ENCODE peak calls at places on chromosomes 13 and 19, in five cellular contexts. A is PC-9; R is cardiac fibroblast; N is CD8-positive, alpha-beta T cell; P is COR-L47. M is an unnamed sample.

GRCh38 chr13:82717249-82717648 is 1165.0 kb downstream of the SLITRK1 start:
- DNase-seq in R (peak), A (no peak), P (no peak), N (no peak), M (no peak)

GRCh38 chr19:13920940-13921744 is 15.1 kb downstream of the CC2D1A start:
- DNase-seq in P (no peak), N (no peak), R (peak), A (no peak), M (no peak)

GRCh38 chr19:43437712-43438111 is 23.0 kb downstream of the TEX101 start:
- DNase-seq in R (no peak), N (no peak), P (no peak), A (no peak), M (no peak)

GRCh38 chr13:51524846-51525566 is 59.3 kb upstream of the WDFY2 start:
- DNase-seq in N (no peak), A (no peak), R (peak), P (no peak), M (no peak)

GRCh38 chr13:67259208-67259607 is 29.1 kb upstream of the PCDH9 start:
- DNase-seq in A (no peak), P (no peak), N (no peak), R (no peak), M (no peak)

GRCh38 chr13:113963376-113963775 is 10.5 kb downstream of the C13orf46 start:
- DNase-seq in R (no peak), A (no peak), N (no peak), P (no peak), M (no peak)

GRCh38 chr13:114038211-114038613 is 64.3 kb upstream of the C13orf46 start:
- DNase-seq in R (peak), P (no peak), N (no peak), A (no peak), M (no peak)

GRCh38 chr13:35838356-35838755 is 292.8 kb downstream of the DCLK1 start:
- DNase-seq in P (no peak), N (no peak), A (no peak), R (peak), M (no peak)

GRCh38 chr19:10007366-10007765 is 2.9 kb downstream of the COL5A3 start:
- DNase-seq in P (no peak), A (no peak), R (no peak), N (no peak), M (no peak)

GRCh38 chr13:69947577-69947976 is 160.0 kb upstream of the ATXN8OS start:
- DNase-seq in R (no peak), N (no peak), A (no peak), P (no peak), M (no peak)

GRCh38 chr19:40604647-40605200 is 3.6 kb downstream of the LTBP4 start:
- DNase-seq in R (no peak), P (no peak), N (no peak), A (no peak), M (no peak)

GRCh38 chr19:3532154-3533019 is 6.6 kb upstream of the TEKTIP1 start:
- DNase-seq in R (no peak), A (no peak), P (no peak), N (no peak), M (no peak)

GRCh38 chr19:38709671-38710415 is 34.4 kb downstream of the CAPN12 start:
- DNase-seq in R (no peak), A (no peak), N (no peak), P (no peak), M (no peak)

GRCh38 chr13:48775285-48775684 is 121.6 kb downstream of the CYSLTR2 start:
- DNase-seq in A (no peak), N (no peak), P (no peak), R (no peak), M (no peak)

GRCh38 chr13:42328672-42329071 is 56.7 kb downstream of the AKAP11 start:
- DNase-seq in A (no peak), R (peak), P (no peak), N (no peak), M (no peak)

GRCh38 chr19:46976845-46977320 is 42.8 kb upstream of the NPAS1 start:
- DNase-seq in A (peak), P (no peak), R (peak), N (no peak), M (no peak)

GRCh38 chr19:2042485-2043268 is 8.4 kb downstream of the MKNK2 start:
- DNase-seq in N (no peak), A (no peak), R (no peak), P (no peak), M (no peak)

GRCh38 chr19:6730153-6730804 is 7.1 kb downstream of the GPR108 start:
- DNase-seq in P (no peak), N (no peak), R (no peak), A (no peak), M (no peak)

M was measured in osteocyte.